ENCODE peak calls at places on chromosomes 16 and 17, in six cellular contexts. One of them, this sample, is unnamed.

GRCh38 chr16:30030841-30031413 is at the start of gene TLCD3B:
- DNase-seq in ovary: no peak
- DNase-seq in heart left ventricle: no peak
- DNase-seq in CD8-positive, alpha-beta T cell: no peak
- DNase-seq in Peyer's patch: no peak
- DNase-seq in esophagus squamous epithelium: no peak
- DNase-seq in this sample: no peak

GRCh38 chr17:32813021-32813420 is 63.9 kb downstream of the MYO1D start:
- DNase-seq in ovary: no peak
- DNase-seq in heart left ventricle: no peak
- DNase-seq in CD8-positive, alpha-beta T cell: no peak
- DNase-seq in Peyer's patch: no peak
- DNase-seq in esophagus squamous epithelium: no peak
- DNase-seq in this sample: no peak

GRCh38 chr16:67022531-67023214 is 6.3 kb upstream of the CBFB start:
- DNase-seq in ovary: no peak
- DNase-seq in heart left ventricle: no peak
- DNase-seq in CD8-positive, alpha-beta T cell: no peak
- DNase-seq in Peyer's patch: no peak
- DNase-seq in esophagus squamous epithelium: no peak
- DNase-seq in this sample: no peak

GRCh38 chr17:7740481-7741001 is 23.0 kb downstream of the DNAH2 start:
- DNase-seq in ovary: peak; percentile 54
- DNase-seq in heart left ventricle: no peak
- DNase-seq in CD8-positive, alpha-beta T cell: no peak
- DNase-seq in Peyer's patch: no peak
- DNase-seq in esophagus squamous epithelium: no peak
- DNase-seq in this sample: no peak

GRCh38 chr16:84303516-84303915 is 8.8 kb downstream of the WFDC1 start:
- DNase-seq in ovary: no peak
- DNase-seq in heart left ventricle: no peak
- DNase-seq in CD8-positive, alpha-beta T cell: no peak
- DNase-seq in Peyer's patch: no peak
- DNase-seq in esophagus squamous epithelium: no peak
- DNase-seq in this sample: no peak

GRCh38 chr16:88301886-88302285 is 80.9 kb upstream of the ZNF469 start:
- DNase-seq in ovary: no peak
- DNase-seq in heart left ventricle: no peak
- DNase-seq in CD8-positive, alpha-beta T cell: no peak
- DNase-seq in Peyer's patch: no peak
- DNase-seq in esophagus squamous epithelium: no peak
- DNase-seq in this sample: no peak

GRCh38 chr16:3235856-3236669 is 1.1 kb upstream of the ZNF200 start:
- DNase-seq in ovary: peak; percentile 51
- DNase-seq in heart left ventricle: peak; percentile 23
- DNase-seq in CD8-positive, alpha-beta T cell: peak; percentile 83
- DNase-seq in Peyer's patch: no peak
- DNase-seq in esophagus squamous epithelium: no peak
- DNase-seq in this sample: no peak

GRCh38 chr17:63445571-63446217 is 412 bp downstream of the CYB561 start:
- DNase-seq in ovary: no peak
- DNase-seq in heart left ventricle: no peak
- DNase-seq in CD8-positive, alpha-beta T cell: peak; percentile 77
- DNase-seq in Peyer's patch: no peak
- DNase-seq in esophagus squamous epithelium: no peak
- DNase-seq in this sample: peak; percentile 65

GRCh38 chr17:4860651-4861050 is 27.5 kb downstream of the MINK1 start:
- DNase-seq in ovary: no peak
- DNase-seq in heart left ventricle: no peak
- DNase-seq in CD8-positive, alpha-beta T cell: no peak
- DNase-seq in Peyer's patch: no peak
- DNase-seq in esophagus squamous epithelium: no peak
- DNase-seq in this sample: no peak

GRCh38 chr16:56121156-56121500 is 70.2 kb upstream of the GNAO1 start:
- DNase-seq in ovary: no peak
- DNase-seq in heart left ventricle: no peak
- DNase-seq in CD8-positive, alpha-beta T cell: no peak
- DNase-seq in Peyer's patch: no peak
- DNase-seq in esophagus squamous epithelium: no peak
- DNase-seq in this sample: peak; percentile 13

GRCh38 chr17:39894681-39895376 is 23.6 kb downstream of the GSDMB start:
- DNase-seq in ovary: no peak
- DNase-seq in heart left ventricle: no peak
- DNase-seq in CD8-positive, alpha-beta T cell: no peak
- DNase-seq in Peyer's patch: no peak
- DNase-seq in esophagus squamous epithelium: no peak
- DNase-seq in this sample: no peak

GRCh38 chr17:50956750-50957523 is 90.8 kb upstream of the TOB1 start:
- DNase-seq in ovary: peak; percentile 79
- DNase-seq in heart left ventricle: peak; percentile 59
- DNase-seq in CD8-positive, alpha-beta T cell: peak; percentile 74
- DNase-seq in Peyer's patch: peak; percentile 77
- DNase-seq in esophagus squamous epithelium: no peak
- DNase-seq in this sample: peak; percentile 69

GRCh38 chr17:12021604-12022003 is 927 bp downstream of the MAP2K4 start:
- DNase-seq in ovary: no peak
- DNase-seq in heart left ventricle: no peak
- DNase-seq in CD8-positive, alpha-beta T cell: no peak
- DNase-seq in Peyer's patch: no peak
- DNase-seq in esophagus squamous epithelium: no peak
- DNase-seq in this sample: no peak

GRCh38 chr16:9946022-9946720 is 236.1 kb downstream of the GRIN2A start:
- DNase-seq in ovary: no peak
- DNase-seq in heart left ventricle: no peak
- DNase-seq in CD8-positive, alpha-beta T cell: no peak
- DNase-seq in Peyer's patch: no peak
- DNase-seq in esophagus squamous epithelium: no peak
- DNase-seq in this sample: peak; percentile 41

GRCh38 chr16:84928679-84929420 is 82.5 kb downstream of the ZDHHC7 start:
- DNase-seq in ovary: peak; percentile 86
- DNase-seq in heart left ventricle: peak; percentile 69
- DNase-seq in CD8-positive, alpha-beta T cell: no peak
- DNase-seq in Peyer's patch: peak; percentile 63
- DNase-seq in esophagus squamous epithelium: no peak
- DNase-seq in this sample: no peak

GRCh38 chr16:22216191-22216831 is 10.2 kb downstream of the EEF2K start:
- DNase-seq in ovary: no peak
- DNase-seq in heart left ventricle: no peak
- DNase-seq in CD8-positive, alpha-beta T cell: peak; percentile 9
- DNase-seq in Peyer's patch: no peak
- DNase-seq in esophagus squamous epithelium: no peak
- DNase-seq in this sample: no peak

GRCh38 chr17:73431401-73432205 is 119.8 kb upstream of the CDC42EP4 start:
- DNase-seq in ovary: no peak
- DNase-seq in heart left ventricle: no peak
- DNase-seq in CD8-positive, alpha-beta T cell: peak; percentile 27
- DNase-seq in Peyer's patch: no peak
- DNase-seq in esophagus squamous epithelium: no peak
- DNase-seq in this sample: no peak

GRCh38 chr17:75544250-75544649 is 18.8 kb downstream of the LLGL2 start:
- DNase-seq in ovary: no peak
- DNase-seq in heart left ventricle: no peak
- DNase-seq in CD8-positive, alpha-beta T cell: no peak
- DNase-seq in Peyer's patch: no peak
- DNase-seq in esophagus squamous epithelium: no peak
- DNase-seq in this sample: no peak

GRCh38 chr17:34312080-34312479 is 7.2 kb upstream of the CCL8 start:
- DNase-seq in ovary: no peak
- DNase-seq in heart left ventricle: no peak
- DNase-seq in CD8-positive, alpha-beta T cell: no peak
- DNase-seq in Peyer's patch: no peak
- DNase-seq in esophagus squamous epithelium: no peak
- DNase-seq in this sample: no peak

GRCh38 chr16:2467301-2468141 is 3.6 kb upstream of the NTN3 start:
- DNase-seq in ovary: peak; percentile 83
- DNase-seq in heart left ventricle: peak; percentile 75
- DNase-seq in CD8-positive, alpha-beta T cell: peak; percentile 24
- DNase-seq in Peyer's patch: no peak
- DNase-seq in esophagus squamous epithelium: no peak
- DNase-seq in this sample: peak; percentile 63

GRCh38 chr17:50841949-50842354 is 6.6 kb downstream of the WFIKKN2 start:
- DNase-seq in ovary: peak; percentile 89
- DNase-seq in heart left ventricle: peak; percentile 49
- DNase-seq in CD8-positive, alpha-beta T cell: peak; percentile 37
- DNase-seq in Peyer's patch: peak; percentile 83
- DNase-seq in esophagus squamous epithelium: no peak
- DNase-seq in this sample: peak; percentile 67

GRCh38 chr17:78736526-78737079 is 45.5 kb downstream of the CYTH1 start:
- DNase-seq in ovary: no peak
- DNase-seq in heart left ventricle: peak; percentile 81
- DNase-seq in CD8-positive, alpha-beta T cell: peak; percentile 71
- DNase-seq in Peyer's patch: peak; percentile 91
- DNase-seq in esophagus squamous epithelium: no peak
- DNase-seq in this sample: peak; percentile 93
- H3K4me3 ChIP-seq in ovary: peak overlapping the region; percentile 3
- H3K4me3 ChIP-seq in heart left ventricle: peak overlapping the region; percentile 35
- H3K4me3 ChIP-seq in CD8-positive, alpha-beta T cell: peak overlapping the region; percentile 63
- H3K4me3 ChIP-seq in Peyer's patch: peak overlapping the region; percentile 38
- H3K4me3 ChIP-seq in esophagus squamous epithelium: peak overlapping the region; percentile 60
- H3K4me3 ChIP-seq in this sample: peak overlapping the region; percentile 89

DNA sequence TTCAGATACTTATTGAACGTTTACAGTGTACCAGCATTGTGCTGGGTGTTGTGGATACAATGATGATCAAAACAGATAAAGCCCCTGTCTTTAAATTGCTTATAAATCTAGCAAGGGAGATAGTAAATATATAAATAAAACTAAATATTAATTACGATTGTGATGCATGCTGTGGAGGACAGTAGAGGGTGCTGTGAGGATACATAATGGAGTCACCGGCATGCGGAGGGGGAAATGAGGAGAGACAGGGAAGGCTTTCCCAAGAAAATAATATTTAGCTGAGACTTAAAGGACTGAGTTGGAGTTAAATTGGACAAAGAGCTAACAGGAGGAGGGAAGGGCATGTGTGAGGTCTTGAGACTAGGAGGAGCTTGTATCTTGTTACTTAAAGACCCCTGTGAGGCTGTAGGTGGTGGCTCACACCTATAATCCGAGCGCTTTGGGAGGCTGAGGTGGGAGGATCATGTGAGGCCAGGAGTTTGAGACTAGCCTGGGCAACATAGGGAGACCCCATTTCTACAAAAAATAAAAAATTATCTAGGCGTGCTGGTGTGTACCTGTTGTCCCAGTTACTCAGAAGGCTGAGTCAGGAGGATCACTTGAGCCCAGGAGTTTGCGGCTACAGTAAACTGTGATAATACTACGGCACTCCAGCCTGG is 2.4 kb downstream of the DHRS7B start:
- DNase-seq in ovary: peak; percentile 41
- DNase-seq in heart left ventricle: peak; percentile 35
- DNase-seq in CD8-positive, alpha-beta T cell: no peak
- DNase-seq in Peyer's patch: no peak
- DNase-seq in esophagus squamous epithelium: no peak
- DNase-seq in this sample: no peak
- TF ChIP-seq CTCF in ovary: no peak
- TF ChIP-seq CTCF in heart left ventricle: peak; percentile 44
- TF ChIP-seq CTCF in CD8-positive, alpha-beta T cell: no peak
- TF ChIP-seq CTCF in Peyer's patch: no peak
- TF ChIP-seq CTCF in esophagus squamous epithelium: peak; percentile 55
- TF ChIP-seq CTCF in this sample: peak; percentile 15

GRCh38 chr17:42796066-42796758 is 2.3 kb downstream of the COA3 start:
- DNase-seq in ovary: no peak
- DNase-seq in heart left ventricle: no peak
- DNase-seq in CD8-positive, alpha-beta T cell: no peak
- DNase-seq in Peyer's patch: peak; percentile 40
- DNase-seq in esophagus squamous epithelium: no peak
- DNase-seq in this sample: no peak

GRCh38 chr17:42795465-42795864 is 3.0 kb downstream of the COA3 start:
- DNase-seq in ovary: no peak
- DNase-seq in heart left ventricle: no peak
- DNase-seq in CD8-positive, alpha-beta T cell: no peak
- DNase-seq in Peyer's patch: peak; percentile 46
- DNase-seq in esophagus squamous epithelium: no peak
- DNase-seq in this sample: no peak

GRCh38 chr17:42795061-42795460 is 3.4 kb downstream of the COA3 start:
- DNase-seq in ovary: no peak
- DNase-seq in heart left ventricle: no peak
- DNase-seq in CD8-positive, alpha-beta T cell: no peak
- DNase-seq in Peyer's patch: no peak
- DNase-seq in esophagus squamous epithelium: no peak
- DNase-seq in this sample: no peak

GRCh38 chr17:42791948-42792347 is 6.6 kb downstream of the COA3 start:
- DNase-seq in ovary: no peak
- DNase-seq in heart left ventricle: no peak
- DNase-seq in CD8-positive, alpha-beta T cell: no peak
- DNase-seq in Peyer's patch: no peak
- DNase-seq in esophagus squamous epithelium: no peak
- DNase-seq in this sample: no peak

GRCh38 chr17:42792545-42792944 is 6.0 kb downstream of the COA3 start:
- DNase-seq in ovary: no peak
- DNase-seq in heart left ventricle: no peak
- DNase-seq in CD8-positive, alpha-beta T cell: no peak
- DNase-seq in Peyer's patch: no peak
- DNase-seq in esophagus squamous epithelium: no peak
- DNase-seq in this sample: no peak
- H3K4me3 ChIP-seq in ovary: no peak overlapping the region
- H3K4me3 ChIP-seq in heart left ventricle: no peak overlapping the region
- H3K4me3 ChIP-seq in CD8-positive, alpha-beta T cell: no peak overlapping the region
- H3K4me3 ChIP-seq in Peyer's patch: no peak overlapping the region
- H3K4me3 ChIP-seq in esophagus squamous epithelium: no peak overlapping the region
- H3K4me3 ChIP-seq in this sample: no peak overlapping the region

GRCh38 chr17:64534187-64534586 is 27.4 kb downstream of the CEP95 start:
- DNase-seq in ovary: no peak
- DNase-seq in heart left ventricle: no peak
- DNase-seq in CD8-positive, alpha-beta T cell: no peak
- DNase-seq in Peyer's patch: no peak
- DNase-seq in esophagus squamous epithelium: no peak
- DNase-seq in this sample: peak; percentile 3
- TF ChIP-seq CTCF in ovary: no peak
- TF ChIP-seq CTCF in heart left ventricle: no peak
- TF ChIP-seq CTCF in CD8-positive, alpha-beta T cell: no peak
- TF ChIP-seq CTCF in Peyer's patch: no peak
- TF ChIP-seq CTCF in esophagus squamous epithelium: peak; percentile 31
- TF ChIP-seq CTCF in this sample: peak; percentile 11

GRCh38 chr16:77660311-77660710 is 62.0 kb upstream of the NUDT7 start:
- DNase-seq in ovary: no peak
- DNase-seq in heart left ventricle: no peak
- DNase-seq in CD8-positive, alpha-beta T cell: no peak
- DNase-seq in Peyer's patch: no peak
- DNase-seq in esophagus squamous epithelium: no peak
- DNase-seq in this sample: peak; percentile 9

GRCh38 chr16:77662241-77662640 is 60.1 kb upstream of the NUDT7 start:
- DNase-seq in ovary: no peak
- DNase-seq in heart left ventricle: no peak
- DNase-seq in CD8-positive, alpha-beta T cell: no peak
- DNase-seq in Peyer's patch: no peak
- DNase-seq in esophagus squamous epithelium: no peak
- DNase-seq in this sample: no peak

GRCh38 chr16:77652399-77652798 is 69.9 kb upstream of the NUDT7 start:
- DNase-seq in ovary: no peak
- DNase-seq in heart left ventricle: no peak
- DNase-seq in CD8-positive, alpha-beta T cell: no peak
- DNase-seq in Peyer's patch: no peak
- DNase-seq in esophagus squamous epithelium: no peak
- DNase-seq in this sample: no peak

GRCh38 chr16:77657016-77657415 is 65.3 kb upstream of the NUDT7 start:
- DNase-seq in ovary: no peak
- DNase-seq in heart left ventricle: no peak
- DNase-seq in CD8-positive, alpha-beta T cell: no peak
- DNase-seq in Peyer's patch: no peak
- DNase-seq in esophagus squamous epithelium: no peak
- DNase-seq in this sample: peak; percentile 22
- H3K4me3 ChIP-seq in ovary: no peak overlapping the region
- H3K4me3 ChIP-seq in heart left ventricle: no peak overlapping the region
- H3K4me3 ChIP-seq in CD8-positive, alpha-beta T cell: no peak overlapping the region
- H3K4me3 ChIP-seq in Peyer's patch: no peak overlapping the region
- H3K4me3 ChIP-seq in esophagus squamous epithelium: no peak overlapping the region
- H3K4me3 ChIP-seq in this sample: no peak overlapping the region

This sample was measured in GM12865.